ENCODE peak calls at places on chromosomes 16 and 17, in eight cellular contexts. G is NCI-H524 treated with DMSO at 0.1 percent for 48 hours; E is WTC11; P is activated CD4-positive, alpha-beta T cell treated with anti-CD3 and anti-CD28 coated beads, Interleukin-2, amount 10 ng/mL, durations not matched to agents 24 days and 14 days; Z is activated CD4-positive, CD25-positive, alpha-beta regulatory T cell; Y is activated CD8-positive, alpha-beta T cell treated with anti-CD3 and anti-CD28 coated beads, Interleukin-2, amount 10 ng/mL, durations not matched to agents 7 days and 5 days; M is cardiac fibroblast; I is EL. A is an unnamed sample.

GRCh38 chr17:57391076-57391825 is 134.9 kb downstream of the MSI2 start:
- DNase-seq in G (no peak), E (no peak), P (no peak), Z (no peak), Y (no peak), M (no peak), I (no peak), A (no peak)

GRCh38 chr17:82950525-82951102 is 110.8 kb upstream of the ZNF750 start:
- DNase-seq in G (no peak), E (no peak), P (no peak), Z (no peak), Y (no peak), M (no peak), I (no peak), A (no peak)

GRCh38 chr17:58336456-58337094 is 8.0 kb upstream of the TSPOAP1 start:
- DNase-seq in G (no peak), E (peak), P (peak), Z (no peak), Y (peak), M (no peak), I (no peak), A (peak)

GRCh38 chr17:77622627-77623026 is 335.9 kb upstream of the TNRC6C start:
- DNase-seq in G (no peak), E (no peak), P (no peak), Z (no peak), Y (no peak), M (peak), I (no peak), A (no peak)

GRCh38 chr17:5619088-5619740 is 34.9 kb upstream of the NLRP1 start:
- DNase-seq in G (no peak), E (no peak), P (no peak), Z (no peak), Y (no peak), M (no peak), I (no peak), A (no peak)

GRCh38 chr17:40349477-40350409 is 14.8 kb downstream of the GJD3 start:
- DNase-seq in G (no peak), E (no peak), P (no peak), Z (no peak), Y (no peak), M (no peak), I (no peak), A (no peak)

GRCh38 chr16:88448461-88449266 is 4.4 kb upstream of the ZFPM1 start:
- DNase-seq in G (no peak), E (no peak), P (no peak), Z (no peak), Y (no peak), M (no peak), I (no peak), A (peak)

GRCh38 chr17:64441772-64442549 is 7.0 kb upstream of the MILR1 start:
- DNase-seq in G (no peak), E (no peak), P (peak), Z (no peak), Y (peak), M (peak), I (no peak), A (peak)

GRCh38 chr16:11050954-11051353 is 106.6 kb downstream of the CLEC16A start:
- DNase-seq in G (no peak), E (no peak), P (no peak), Z (no peak), Y (no peak), M (no peak), I (no peak), A (peak)

GRCh38 chr17:75090871-75091854 is 3.4 kb downstream of the SLC16A5 start:
- DNase-seq in G (no peak), E (no peak), P (no peak), Z (no peak), Y (no peak), M (no peak), I (no peak), A (no peak)

GRCh38 chr16:57749101-57749692 is 13.6 kb downstream of the KATNB1 start:
- DNase-seq in G (no peak), E (no peak), P (no peak), Z (no peak), Y (no peak), M (no peak), I (no peak), A (no peak)

GRCh38 chr16:89189358-89190025 is 10.8 kb downstream of the SLC22A31 start:
- DNase-seq in G (no peak), E (no peak), P (no peak), Z (no peak), Y (no peak), M (no peak), I (no peak), A (no peak)

GRCh38 chr16:72997141-72997542 is 50.8 kb downstream of the ZFHX3 start:
- DNase-seq in G (no peak), E (no peak), P (no peak), Z (no peak), Y (no peak), M (peak), I (no peak), A (no peak)